ENCODE peak calls at places on chromosomes 12 and 14, in four cellular contexts. D is lung; L is CD4-positive, CD25-positive, alpha-beta regulatory T cell; K is GM23248. F is an unnamed sample. For H3K4me1, the result is how much of the 10 kb centered on the place peaks cover.

GRCh38 chr12:116524964-116525379 is 34.2 kb upstream of the MAP1LC3B2 start:
- DNase-seq in D (no peak), L (no peak), K (peak), F (peak)

GRCh38 chr14:75981426-75981825 is 369 bp downstream of the TGFB3 start:
- DNase-seq in D (no peak), L (peak), K (no peak), F (no peak)

GRCh38 chr12:51238037-51238509 is 553 bp upstream of the DAZAP2 start:
- DNase-seq in D (no peak), L (no peak), K (peak), F (no peak)

GRCh38 chr12:106247731-106248176 is at the start of gene CKAP4:
- DNase-seq in D (peak), L (peak), K (peak), F (peak)

GRCh38 chr12:42475055-42475454 is 114.5 kb downstream of the PRICKLE1 start:
- DNase-seq in D (no peak), L (no peak), K (no peak), F (no peak)

GRCh38 chr12:5047094-5047493 is 3.4 kb downstream of the KCNA5 start:
- DNase-seq in D (no peak), L (no peak), K (peak), F (no peak)

GRCh38 chr14:22996823-22997301 is 13.1 kb downstream of the C14orf93 start:
- DNase-seq in D (no peak), L (no peak), K (no peak), F (no peak)

GRCh38 chr12:124296295-124296915 is 1.5 kb downstream of the RFLNA start:
- DNase-seq in D (no peak), L (no peak), K (no peak), F (no peak)

GRCh38 chr12:131122631-131123030 is 168.9 kb downstream of the ADGRD1 start:
- DNase-seq in D (no peak), L (no peak), K (no peak), F (no peak)

GRCh38 chr12:52579468-52580450 is 6.1 kb upstream of the KRT74 start:
- DNase-seq in D (no peak), L (no peak), K (no peak), F (no peak)

GRCh38 chr14:34474187-34474679 is 12.2 kb upstream of the SPTSSA start:
- DNase-seq in D (no peak), L (no peak), K (no peak), F (no peak)

GRCh38 chr12:67042697-67043131 is 226.4 kb upstream of the CAND1 start:
- DNase-seq in D (no peak), L (no peak), K (peak), F (peak)

GRCh38 chr12:10205251-10205807 is 7.3 kb upstream of the GABARAPL1 start:
- DNase-seq in D (no peak), L (no peak), K (peak), F (peak)

GRCh38 chr12:546920-547845 is 87.4 kb downstream of the B4GALNT3 start:
- DNase-seq in D (peak), L (peak), K (peak), F (no peak)

GRCh38 chr14:90274808-90275454 is 18.6 kb downstream of the PSMC1 start:
- DNase-seq in D (no peak), L (peak), K (peak), F (peak)

GRCh38 chr12:6871052-6871957 is 1.8 kb downstream of the SPSB2 start:
- DNase-seq in D (no peak), L (peak), K (peak), F (no peak)

GRCh38 chr14:23284654-23285529 is 1.0 kb downstream of the HOMEZ start:
- DNase-seq in D (no peak), L (peak), K (peak), F (no peak)

GRCh38 chr14:66623838-66624237 is 115.9 kb downstream of the GPHN start:
- DNase-seq in D (no peak), L (no peak), K (no peak), F (no peak)

GRCh38 chr14:70289138-70289537 is 70.3 kb downstream of the COX16 start:
- DNase-seq in D (no peak), L (peak), K (no peak), F (no peak)

GRCh38 chr14:39175445-39176262 is 600 bp downstream of the PNN start:
- DNase-seq in D (peak), L (peak), K (peak), F (peak)

GRCh38 chr12:50112456-50113218 is 601 bp downstream of the COX14 start:
- DNase-seq in D (peak), L (no peak), K (no peak), F (no peak)

GRCh38 chr14:34593740-34594375 is 36.1 kb downstream of the SNX6 start:
- DNase-seq in D (no peak), L (no peak), K (peak), F (peak)

GRCh38 chr12:114664661-114665320 is 19.2 kb downstream of the TBX3 start:
- DNase-seq in D (no peak), L (no peak), K (no peak), F (no peak)

GRCh38 chr12:45130881-45131281 is 80.0 kb upstream of the DBX2 start:
- DNase-seq in D (no peak), L (peak), K (peak), F (peak)

GRCh38 chr12:87305481-87305880 is 723.7 kb downstream of the C12orf50 start:
- DNase-seq in D (no peak), L (no peak), K (no peak), F (peak)

GRCh38 chr12:132404435-132404855 is 75.1 kb upstream of the GALNT9 start:
- DNase-seq in D (no peak), L (no peak), K (no peak), F (no peak)

GRCh38 chr12:51828951-51829581 is 19.5 kb downstream of the FIGNL2 start:
- DNase-seq in D (no peak), L (no peak), K (no peak), F (no peak)

GRCh38 chr14:68680541-68681051 is 112.3 kb downstream of the ZFP36L1 start:
- DNase-seq in D (no peak), L (no peak), K (peak), F (peak)

GRCh38 chr12:55906056-55906455 is 21.6 kb downstream of the PYM1 start:
- DNase-seq in D (no peak), L (no peak), K (peak), F (peak)

GRCh38 chr12:5070090-5070489 is 26.4 kb downstream of the KCNA5 start:
- DNase-seq in D (no peak), L (no peak), K (no peak), F (no peak)

GRCh38 chr12:110581951-110582285 is 1.2 kb downstream of the PPTC7 start:
- DNase-seq in D (no peak), L (no peak), K (no peak), F (no peak)
- H3K4me1 ChIP-seq in D (under half), L (half or more), K (under half), F (under half)

GRCh38 chr14:88198441-88198840 is 124.6 kb downstream of the KCNK10 start:
- DNase-seq in D (no peak), L (no peak), K (no peak), F (no peak)

GRCh38 chr14:88199882-88200281 is 123.2 kb downstream of the KCNK10 start:
- DNase-seq in D (no peak), L (no peak), K (no peak), F (no peak)

GRCh38 chr14:88203289-88203688 is 119.8 kb downstream of the KCNK10 start:
- DNase-seq in D (no peak), L (no peak), K (no peak), F (no peak)

GRCh38 chr14:88204221-88204620 is 118.8 kb downstream of the KCNK10 start:
- DNase-seq in D (no peak), L (no peak), K (no peak), F (no peak)

GRCh38 chr14:88202296-88202695 is 120.8 kb downstream of the KCNK10 start:
- DNase-seq in D (no peak), L (no peak), K (no peak), F (no peak)
- H3K4me3 ChIP-seq in D (no peak), L (no peak), K (no peak), F (no peak)

GRCh38 chr14:106843376-106843775 is 1317.0 kb downstream of the TMEM121 start:
- DNase-seq in D (no peak), L (peak), K (no peak), F (no peak)
- H3K27ac ChIP-seq in D (no peak), L (peak), K (no peak), F (no peak)

DNA sequence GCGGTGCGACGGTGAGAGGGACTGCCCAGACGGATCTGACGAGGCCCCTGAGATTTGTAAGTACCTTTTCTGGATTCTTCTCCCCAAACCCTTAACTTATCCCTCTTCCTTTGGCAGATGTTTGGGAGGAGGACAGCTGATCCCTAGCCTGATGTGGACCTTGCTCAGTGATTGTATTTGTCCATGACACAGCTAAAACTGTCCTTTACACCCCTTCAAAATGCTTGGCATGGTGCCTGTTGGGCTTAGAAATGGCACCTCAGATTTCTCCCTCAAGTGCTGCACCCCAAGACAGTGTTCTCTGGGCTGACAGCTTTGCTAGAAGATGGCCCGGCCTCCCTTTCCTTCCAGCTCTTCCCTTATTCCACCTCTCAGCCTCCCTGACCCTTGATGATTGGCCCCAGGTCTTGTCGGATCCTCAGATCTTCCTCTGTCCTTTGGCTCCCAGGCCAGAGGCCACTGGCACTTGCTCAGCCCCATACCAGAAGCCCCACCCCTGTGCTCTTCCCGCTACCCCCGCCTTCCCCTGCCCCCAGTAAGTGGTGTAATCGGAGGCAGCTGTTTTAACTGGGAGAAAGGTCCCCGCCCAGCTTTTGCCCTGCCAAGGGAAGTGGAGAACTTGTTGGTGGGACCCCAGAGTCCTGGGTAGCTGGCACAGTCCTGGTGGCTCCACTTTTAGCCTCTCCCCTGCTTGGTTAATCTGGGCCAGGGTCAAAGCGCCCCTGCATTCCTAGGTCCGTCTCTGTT is 8.7 kb downstream of the LRP1-AS start:
- DNase-seq in D (peak), L (no peak), K (peak), F (no peak)
- H3K4me1 ChIP-seq in D (under half), L (under half), K (half or more), F (under half)

DNA sequence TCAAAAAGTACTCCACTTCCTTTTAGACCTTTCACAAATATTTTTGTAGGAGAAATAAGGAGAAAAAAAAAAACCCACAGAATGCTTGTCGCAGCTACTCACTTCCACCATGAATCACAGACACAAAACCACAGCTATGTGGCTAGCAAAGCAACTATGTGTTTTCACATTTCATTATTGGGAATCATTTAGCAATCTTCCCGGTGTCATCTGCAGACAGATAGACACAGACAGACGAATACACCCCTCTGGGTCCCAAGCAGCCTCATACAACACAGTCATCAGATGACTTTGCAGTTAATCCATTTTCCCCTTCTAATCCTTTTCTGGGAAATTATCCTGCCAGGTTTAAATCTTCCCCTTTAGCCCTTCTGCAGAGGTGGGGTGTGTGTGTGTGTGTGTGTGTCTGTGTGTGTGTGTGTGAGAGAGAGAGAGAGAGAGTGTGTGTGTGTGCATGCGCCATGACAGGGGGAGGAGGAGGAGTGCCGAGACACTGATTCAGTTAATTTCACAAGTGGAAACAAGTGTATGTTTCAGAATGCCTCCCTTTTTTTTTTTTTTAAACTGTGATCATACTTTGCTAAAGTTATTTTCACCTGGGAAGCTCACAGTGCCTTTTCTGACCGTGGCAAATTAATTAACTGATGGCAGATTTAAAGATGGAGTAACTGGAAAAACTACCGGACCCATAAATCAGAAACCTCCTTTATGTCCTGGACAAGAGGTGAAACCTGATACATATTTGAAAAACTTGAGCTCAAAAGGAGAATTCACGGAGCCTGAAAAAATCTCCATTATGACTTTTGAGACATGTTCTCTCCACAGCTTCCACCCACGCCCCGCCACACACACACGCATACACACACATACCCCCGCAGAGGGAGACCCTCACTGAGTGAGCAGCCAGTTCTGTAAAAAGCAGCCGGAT is 39.9 kb downstream of the LTBP2 start:
- DNase-seq in D (no peak), L (no peak), K (peak), F (peak)
- H3K4me3 ChIP-seq in D (no peak), L (no peak), K (peak), F (peak)

DNA sequence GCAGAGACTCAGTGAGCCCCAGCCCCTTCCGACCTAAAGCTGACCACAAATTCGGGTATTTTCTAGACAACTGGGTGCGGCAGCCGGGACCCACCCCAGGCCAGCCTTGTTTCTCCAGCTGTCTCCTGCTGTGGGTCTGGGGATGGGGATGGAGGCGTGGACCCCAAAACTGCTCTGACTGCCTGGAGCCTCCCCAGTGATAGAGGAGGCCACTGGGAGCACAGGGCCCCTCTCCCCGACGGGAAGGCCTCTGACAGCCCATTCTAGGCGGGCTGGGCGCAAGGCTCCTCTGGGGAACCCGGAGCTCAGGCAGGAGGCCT is 38.2 kb upstream of the TDRD9 start:
- DNase-seq in D (no peak), L (no peak), K (no peak), F (no peak)
- H3K27ac ChIP-seq in D (no peak), L (no peak), K (no peak), F (no peak)

GRCh38 chr12:63915105-63915830 is 70.8 kb downstream of the SRGAP1 start:
- DNase-seq in D (no peak), L (no peak), K (peak), F (peak)

GRCh38 chr12:63916561-63917476 is 72.3 kb downstream of the SRGAP1 start:
- DNase-seq in D (no peak), L (no peak), K (peak), F (peak)

GRCh38 chr12:63917864-63918742 is 73.6 kb downstream of the SRGAP1 start:
- DNase-seq in D (no peak), L (no peak), K (peak), F (peak)

GRCh38 chr12:63918788-63919300 is 74.3 kb downstream of the SRGAP1 start:
- DNase-seq in D (no peak), L (no peak), K (peak), F (peak)

GRCh38 chr12:63917477-63917862 is 73.0 kb downstream of the SRGAP1 start:
- DNase-seq in D (no peak), L (no peak), K (no peak), F (no peak)
- H3K4me1 ChIP-seq in D (under half), L (under half), K (half or more), F (under half)

GRCh38 chr14:73462815-73463214 is 4.5 kb upstream of the NUMB start:
- DNase-seq in D (no peak), L (no peak), K (peak), F (no peak)
- H3K4me3 ChIP-seq in D (no peak), L (no peak), K (peak), F (peak)

GRCh38 chr14:105384605-105385321 is 13.6 kb upstream of the TEX22 start:
- DNase-seq in D (no peak), L (no peak), K (no peak), F (no peak)
- H3K27ac ChIP-seq in D (no peak), L (no peak), K (no peak), F (no peak)

GRCh38 chr14:104966261-104967143 is 11.7 kb downstream of the AHNAK2 start:
- DNase-seq in D (no peak), L (no peak), K (no peak), F (no peak)

GRCh38 chr14:104967144-104967413 is 11.1 kb downstream of the AHNAK2 start:
- DNase-seq in D (no peak), L (no peak), K (no peak), F (no peak)

GRCh38 chr14:104968153-104968527 is 10.0 kb downstream of the AHNAK2 start:
- DNase-seq in D (peak), L (no peak), K (peak), F (peak)

GRCh38 chr14:104968541-104969401 is 9.4 kb downstream of the AHNAK2 start:
- DNase-seq in D (no peak), L (no peak), K (peak), F (peak)

GRCh38 chr14:104967414-104968152 is 10.6 kb downstream of the AHNAK2 start:
- DNase-seq in D (no peak), L (no peak), K (peak), F (peak)
- H3K4me1 ChIP-seq in D (under half), L (under half), K (under half), F (half or more)